ENCODE peak calls at places on chromosome 6, in six cellular contexts. H is activated naive CD8-positive, alpha-beta T cell treated with anti-CD3 and anti-CD28 coated beads for 36 hours; S is OCI-LY7; R is T-cell; P is activated T-helper 1 cell treated with Interleukin-2 at 50 U/mL for 16 hours; V is GM18507. M is an unnamed sample.

GRCh38 chr6:116370328-116370716 is 425 bp upstream of the DSE start:
- DNase-seq in H (no peak), S (no peak), R (no peak), P (no peak), V (no peak), M (no peak)

GRCh38 chr6:158775832-158776231 is 43.3 kb downstream of the EZR start:
- DNase-seq in H (no peak), S (no peak), R (no peak), P (no peak), V (no peak), M (no peak)

GRCh38 chr6:12577124-12577845 is 139.3 kb upstream of the PHACTR1 start:
- DNase-seq in H (no peak), S (no peak), R (no peak), P (no peak), V (no peak), M (no peak)

GRCh38 chr6:112563368-112563767 is 216.2 kb downstream of the RFPL4B start:
- DNase-seq in H (no peak), S (no peak), R (no peak), P (no peak), V (no peak), M (no peak)

GRCh38 chr6:47437592-47437991 is 40.0 kb upstream of the CD2AP start:
- DNase-seq in H (no peak), S (peak; percentile 67), R (no peak), P (no peak), V (no peak), M (no peak)

GRCh38 chr6:87291879-87292278 is 30.5 kb upstream of the SMIM8 start:
- DNase-seq in H (no peak), S (no peak), R (no peak), P (no peak), V (no peak), M (no peak)

GRCh38 chr6:164982389-164982788 is 327.0 kb downstream of the C6orf118 start:
- DNase-seq in H (no peak), S (no peak), R (no peak), P (no peak), V (no peak), M (no peak)

GRCh38 chr6:31035862-31036497 is 25.7 kb downstream of the MUC22 start:
- DNase-seq in H (no peak), S (no peak), R (no peak), P (no peak), V (no peak), M (no peak)

GRCh38 chr6:116101790-116102189 is 1.1 kb downstream of the NT5DC1 start:
- DNase-seq in H (no peak), S (peak; percentile 34), R (no peak), P (no peak), V (no peak), M (no peak)

GRCh38 chr6:43887340-43887858 is 117.4 kb downstream of the VEGFA start:
- DNase-seq in H (no peak), S (no peak), R (no peak), P (no peak), V (no peak), M (no peak)

GRCh38 chr6:37558646-37559045 is 59.0 kb upstream of the CCDC167 start:
- DNase-seq in H (no peak), S (no peak), R (no peak), P (no peak), V (no peak), M (no peak)

GRCh38 chr6:30885999-30886896 is 1.9 kb downstream of the DDR1 start:
- DNase-seq in H (no peak), S (no peak), R (no peak), P (no peak), V (no peak), M (no peak)